ENCODE peak calls at places on chromosome 14, in ten cellular contexts. Z is NCI-H460; U is transverse colon; G is stimulated activated CD8-positive, alpha-beta memory T cell treated with anti-CD3 and anti-CD28 coated beads, Interleukin-4, amount 100 ng/mL, for 24 hours; V is tibial artery; B is activated naive CD4-positive, alpha-beta T cell treated with Interleukin-2 at 50 U/mL for 16 hours; N is omental fat pad; M is AG20443; P is lung; S is vagina. A is an unnamed sample.

GRCh38 chr14:100777366-100778077 is 48.4 kb upstream of the MEG3 start:
- DNase-seq in Z (no peak), U (no peak), G (no peak), V (no peak), B (no peak), N (no peak), M (no peak), P (no peak), S (peak; percentile 54), A (no peak)

GRCh38 chr14:27318769-27319280 is 721.0 kb upstream of the NOVA1 start:
- DNase-seq in Z (no peak), U (no peak), G (no peak), V (no peak), B (no peak), N (no peak), M (no peak), P (no peak), S (no peak), A (no peak)

GRCh38 chr14:92680781-92681650 is 67.4 kb downstream of the LGMN start:
- DNase-seq in Z (peak; percentile 62), U (peak; percentile 85), G (peak; percentile 64), V (peak; percentile 76), B (peak; percentile 81), N (no peak), M (peak; percentile 91), P (peak; percentile 79), S (no peak), A (peak; percentile 73)

GRCh38 chr14:51236314-51236713 is 3.7 kb upstream of the TMX1 start:
- DNase-seq in Z (no peak), U (no peak), G (no peak), V (no peak), B (no peak), N (no peak), M (no peak), P (no peak), S (no peak), A (no peak)

GRCh38 chr14:76405627-76406026 is 29.7 kb downstream of the ESRRB start:
- DNase-seq in Z (no peak), U (no peak), G (no peak), V (no peak), B (no peak), N (no peak), M (no peak), P (no peak), S (no peak), A (no peak)

GRCh38 chr14:99267871-99268775 is 3.9 kb downstream of the BCL11B start:
- DNase-seq in Z (no peak), U (no peak), G (no peak), V (no peak), B (peak; percentile 42), N (no peak), M (no peak), P (no peak), S (no peak), A (no peak)

GRCh38 chr14:61704554-61704953 is 9.2 kb downstream of the HIF1A start:
- DNase-seq in Z (no peak), U (no peak), G (no peak), V (no peak), B (no peak), N (no peak), M (no peak), P (no peak), S (no peak), A (no peak)

GRCh38 chr14:94387051-94388026 is 1.1 kb downstream of the SERPINA1 start:
- DNase-seq in Z (no peak), U (no peak), G (no peak), V (no peak), B (no peak), N (no peak), M (no peak), P (no peak), S (no peak), A (no peak)

A was measured in right lobe of liver.